ENCODE peak calls at places on chromosome 15, in seven cellular contexts. J, N, K, M, A, C and S are unnamed samples. For H3K4me1 and H3K36me3, the result is how much of the 10 kb centered on the place peaks cover.

GRCh38 chr15:53202876-53203275 is 412.7 kb upstream of the ONECUT1 start:
- DNase-seq in J (no peak), N (no peak), K (no peak), M (no peak), A (no peak), C (no peak), S (no peak)

GRCh38 chr15:83911345-83911744 is 257.4 kb downstream of the ADAMTSL3 start:
- DNase-seq in J (no peak), N (no peak), K (no peak), M (no peak), A (no peak), C (no peak), S (no peak)

GRCh38 chr15:92656089-92656488 is 514 bp upstream of the FAM174B start:
- DNase-seq in J (no peak), N (no peak), K (no peak), M (no peak), A (no peak), C (no peak), S (no peak)

GRCh38 chr15:59296181-59296617 is 76.5 kb downstream of the MYO1E start:
- DNase-seq in J (no peak), N (no peak), K (peak), M (no peak), A (no peak), C (no peak), S (no peak)

GRCh38 chr15:29939404-29939803 is 117.1 kb upstream of the TJP1 start:
- DNase-seq in J (no peak), N (no peak), K (peak), M (no peak), A (no peak), C (no peak), S (no peak)

GRCh38 chr15:57505949-57506391 is 85.7 kb upstream of the MYZAP start:
- DNase-seq in J (no peak), N (no peak), K (no peak), M (no peak), A (no peak), C (no peak), S (no peak)

GRCh38 chr15:31296304-31297220 is 30.1 kb upstream of the KLF13 start:
- DNase-seq in J (peak), N (no peak), K (no peak), M (no peak), A (peak), C (no peak), S (peak)

GRCh38 chr15:27492021-27492621 is 521.1 kb downstream of the GABRG3 start:
- DNase-seq in J (peak), N (no peak), K (peak), M (no peak), A (no peak), C (no peak), S (no peak)

GRCh38 chr15:70509282-70510272 is 253.8 kb downstream of the UACA start:
- DNase-seq in J (no peak), N (no peak), K (no peak), M (peak), A (no peak), C (no peak), S (no peak)

GRCh38 chr15:92097473-92098178 is 244.1 kb downstream of the SLCO3A1 start:
- DNase-seq in J (no peak), N (no peak), K (peak), M (peak), A (no peak), C (no peak), S (peak)

GRCh38 chr15:88090406-88091085 is 166.0 kb downstream of the NTRK3 start:
- DNase-seq in J (no peak), N (no peak), K (no peak), M (no peak), A (no peak), C (no peak), S (no peak)

GRCh38 chr15:70246623-70247200 is 149.0 kb upstream of the TLE3 start:
- DNase-seq in J (no peak), N (peak), K (no peak), M (peak), A (peak), C (no peak), S (no peak)

GRCh38 chr15:81749667-81750360 is 296.0 kb downstream of the MEX3B start:
- DNase-seq in J (no peak), N (no peak), K (no peak), M (no peak), A (no peak), C (no peak), S (no peak)

GRCh38 chr15:27422997-27423396 is 452.0 kb downstream of the GABRG3 start:
- DNase-seq in J (no peak), N (no peak), K (no peak), M (no peak), A (no peak), C (no peak), S (no peak)

DNA sequence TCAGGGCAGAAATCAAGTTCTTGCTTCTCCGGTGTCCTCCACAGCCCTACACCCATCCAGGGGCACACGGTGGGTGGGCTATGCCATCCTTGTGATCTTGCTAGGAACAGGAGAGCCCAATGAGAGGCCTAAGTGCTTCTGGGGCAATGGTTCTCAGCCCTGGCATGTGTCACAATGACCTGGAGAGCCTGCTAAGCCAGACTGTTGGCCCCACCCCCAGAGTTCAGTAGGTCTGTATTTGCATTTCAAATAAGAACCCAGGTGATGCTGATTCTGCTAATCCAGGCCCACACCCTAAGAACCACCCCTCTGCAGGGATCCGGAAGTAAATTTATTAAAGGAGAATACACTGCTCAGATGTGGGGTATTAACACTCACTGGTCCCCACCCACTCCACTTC is 57.9 kb downstream of the RORA start:
- DNase-seq in J (no peak), N (no peak), K (no peak), M (no peak), A (no peak), C (no peak), S (no peak)
- H3K4me1 ChIP-seq in J (under half), N (under half), K (under half), M (under half), A (under half), C (under half), S (under half)

GRCh38 chr15:90085565-90085964 is 16.7 kb downstream of the IDH2 start:
- DNase-seq in J (no peak), N (no peak), K (no peak), M (no peak), A (no peak), C (no peak), S (no peak)
- H3K36me3 ChIP-seq in J (half or more), N (under half), K (half or more), M (under half), A (half or more), C (under half), S (under half)

DNA sequence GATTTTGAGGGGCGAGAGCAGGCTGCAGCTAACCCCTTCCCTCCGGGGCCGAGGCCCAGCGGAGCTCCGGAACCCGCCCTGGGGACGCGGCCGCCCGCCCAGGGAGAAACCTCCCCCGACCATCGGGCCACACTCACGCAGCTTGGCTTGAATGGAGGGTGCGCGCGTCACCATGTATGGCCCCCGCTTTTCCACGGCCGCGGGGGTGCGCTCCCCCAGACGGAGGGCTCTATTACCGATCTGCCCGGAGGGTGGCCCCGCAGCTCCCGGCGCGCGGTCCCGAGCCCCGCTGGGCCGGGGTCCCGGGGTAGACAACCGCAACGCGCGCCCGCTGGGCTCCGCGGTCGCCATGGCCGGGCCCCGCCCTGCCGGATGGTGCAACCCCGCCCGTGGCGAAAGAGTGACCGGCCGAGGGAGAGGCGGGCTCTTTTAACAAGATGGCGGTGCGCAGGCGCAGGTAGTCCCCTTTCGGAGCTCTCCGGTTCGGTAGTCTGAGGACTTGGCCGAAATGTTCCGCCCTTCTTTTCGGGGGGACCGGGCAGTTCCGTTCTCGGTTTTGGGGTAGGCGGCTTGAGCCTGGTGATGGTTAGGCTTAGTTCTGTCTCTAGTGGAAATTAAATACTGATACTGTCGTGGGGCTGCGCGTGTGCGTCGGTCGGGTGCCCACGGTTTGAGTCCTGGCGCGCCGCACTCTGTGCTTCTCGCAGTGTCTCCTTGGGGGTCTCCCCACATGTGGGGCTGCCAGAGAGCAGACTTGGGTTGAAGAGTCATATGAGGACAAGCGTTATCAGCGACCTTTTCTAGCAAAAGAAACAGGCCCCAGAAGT is at the start of gene FAM219B:
- DNase-seq in J (peak), N (peak), K (peak), M (peak), A (peak), C (no peak), S (peak)
- TF ChIP-seq POLR2A in J (peak), N (peak), K (peak), M (peak), A (peak), C (peak), S (peak)

GRCh38 chr15:41019174-41019573 is 65.9 kb downstream of the CHAC1 start:
- DNase-seq in J (no peak), N (no peak), K (no peak), M (no peak), A (no peak), C (no peak), S (no peak)
- H3K4me1 ChIP-seq in J (under half), N (under half), K (under half), M (under half), A (under half), C (under half), S (under half)

DNA sequence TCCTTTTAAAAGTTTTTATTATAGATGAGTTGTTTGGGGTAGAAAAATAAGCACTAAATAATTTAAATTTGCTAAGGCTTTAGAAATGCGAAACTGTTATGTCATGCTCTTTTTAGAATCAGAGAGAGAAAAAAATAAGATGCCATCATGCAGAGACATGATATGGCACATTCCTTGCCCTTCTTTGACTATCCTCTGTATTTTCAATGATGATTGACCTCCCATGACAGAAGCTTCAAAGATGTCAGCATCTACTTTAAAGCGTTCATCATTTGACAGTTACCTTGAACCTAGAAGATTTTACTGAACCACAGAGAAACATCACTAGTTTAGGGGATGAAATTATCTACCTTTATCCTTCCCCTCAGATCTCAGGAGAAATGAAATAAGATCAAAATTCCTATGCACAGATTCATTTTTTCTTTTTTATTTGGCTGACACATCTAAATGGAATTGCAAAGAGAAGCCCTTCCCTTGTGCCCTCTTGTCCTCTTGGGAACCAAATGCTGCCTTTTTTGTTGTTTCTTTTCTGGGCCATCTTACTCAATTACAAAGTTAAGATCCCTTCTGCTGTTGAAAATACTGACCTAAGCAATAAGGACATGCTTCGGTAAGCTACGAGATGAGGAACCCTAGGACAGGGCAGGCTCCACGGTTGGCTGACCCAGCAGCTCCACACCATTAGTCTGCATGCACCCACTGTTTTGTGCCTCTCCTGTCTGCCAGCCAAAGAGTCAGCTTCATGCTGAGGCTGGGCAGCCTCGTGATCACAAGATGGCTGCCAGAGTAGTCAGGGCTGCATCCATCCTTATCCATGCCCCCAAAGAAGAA is 289.6 kb upstream of the TPM1 start:
- DNase-seq in J (no peak), N (no peak), K (peak), M (peak), A (no peak), C (no peak), S (no peak)
- H3K36me3 ChIP-seq in J (under half), N (under half), K (under half), M (under half), A (under half), C (under half), S (under half)

DNA sequence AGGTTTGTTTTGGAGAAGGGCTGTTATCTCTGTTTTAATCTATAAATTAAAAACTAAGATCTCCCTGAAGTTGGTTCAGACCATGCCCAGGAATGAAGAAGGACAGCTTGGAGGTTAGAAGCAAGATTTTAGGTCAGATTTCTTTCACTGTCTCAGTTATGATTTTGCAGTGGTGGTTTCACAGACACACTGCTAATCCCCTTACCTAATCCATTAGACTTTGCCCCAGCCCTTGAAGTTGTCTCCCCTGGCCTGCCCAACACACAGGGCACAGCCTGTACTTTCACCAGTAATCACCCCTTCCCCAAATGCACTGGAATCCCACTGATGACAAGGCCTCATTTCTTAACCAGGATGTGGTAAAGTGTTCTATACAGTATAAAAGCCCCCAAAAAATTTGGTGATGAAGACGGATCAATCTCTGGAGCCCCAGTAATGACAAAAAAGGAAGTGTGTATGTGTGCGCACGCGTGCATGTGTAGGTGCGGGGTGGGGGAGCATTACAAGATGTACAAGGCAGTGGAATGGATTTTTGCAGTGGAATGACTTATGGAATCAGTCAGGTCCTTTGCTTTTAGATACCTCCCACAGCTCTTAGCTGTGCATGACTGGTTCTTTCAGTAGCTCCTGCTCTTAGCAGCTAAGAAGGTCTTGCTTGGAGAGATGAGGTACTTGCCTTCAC is 73.1 kb upstream of the TERB2 start:
- DNase-seq in J (no peak), N (no peak), K (no peak), M (no peak), A (no peak), C (no peak), S (no peak)
- TF ChIP-seq POLR2A in J (no peak), N (no peak), K (no peak), M (no peak), A (no peak), C (no peak), S (no peak)

GRCh38 chr15:35455201-35455600 is 90.8 kb downstream of the DPH6 start:
- DNase-seq in J (no peak), N (no peak), K (peak), M (no peak), A (no peak), C (no peak), S (no peak)

GRCh38 chr15:35466476-35466875 is 79.5 kb downstream of the DPH6 start:
- DNase-seq in J (no peak), N (no peak), K (peak), M (no peak), A (no peak), C (no peak), S (no peak)

GRCh38 chr15:35458176-35458856 is 87.6 kb downstream of the DPH6 start:
- DNase-seq in J (no peak), N (no peak), K (peak), M (no peak), A (no peak), C (no peak), S (no peak)

GRCh38 chr15:35465763-35466162 is 80.2 kb downstream of the DPH6 start:
- DNase-seq in J (no peak), N (no peak), K (peak), M (no peak), A (no peak), C (no peak), S (no peak)

GRCh38 chr15:35460616-35461015 is 85.3 kb downstream of the DPH6 start:
- DNase-seq in J (no peak), N (no peak), K (no peak), M (no peak), A (no peak), C (no peak), S (no peak)
- H3K4me1 ChIP-seq in J (under half), N (under half), K (under half), M (under half), A (under half), C (under half), S (under half)

GRCh38 chr15:77495806-77496589 is 75.3 kb downstream of the HMG20A start:
- DNase-seq in J (no peak), N (no peak), K (peak), M (no peak), A (no peak), C (no peak), S (no peak)

GRCh38 chr15:77496710-77497107 is 76.0 kb downstream of the HMG20A start:
- DNase-seq in J (peak), N (peak), K (peak), M (peak), A (peak), C (peak), S (peak)

GRCh38 chr15:77497108-77497737 is 76.5 kb downstream of the HMG20A start:
- DNase-seq in J (no peak), N (no peak), K (no peak), M (peak), A (peak), C (no peak), S (peak)

GRCh38 chr15:77493324-77493907 is 72.7 kb downstream of the HMG20A start:
- DNase-seq in J (no peak), N (no peak), K (peak), M (no peak), A (no peak), C (no peak), S (no peak)

GRCh38 chr15:77494073-77494472 is 73.4 kb downstream of the HMG20A start:
- DNase-seq in J (no peak), N (no peak), K (no peak), M (no peak), A (no peak), C (no peak), S (no peak)
- H3K36me3 ChIP-seq in J (under half), N (under half), K (under half), M (under half), A (under half), C (under half), S (under half)